ENCODE peak calls at places on chromosome 11, in nine cellular contexts. N, R, G, U, M, W, S, H and D are unnamed samples.

GRCh38 chr11:1936781-1937615 is 10.1 kb upstream of the MRPL23 start:
- DNase-seq in N (no peak), R (no peak), G (no peak), U (peak), M (peak), W (no peak), S (peak), H (no peak), D (no peak)

GRCh38 chr11:16572946-16573345 is 165.5 kb upstream of the C11orf58 start:
- DNase-seq in N (peak), R (peak), G (no peak), U (no peak), M (no peak), W (no peak), S (no peak), H (no peak), D (no peak)

GRCh38 chr11:34564406-34564805 is 50.8 kb upstream of the ELF5 start:
- DNase-seq in N (peak), R (peak), G (peak), U (no peak), M (no peak), W (peak), S (no peak), H (no peak), D (peak)

GRCh38 chr11:119375629-119376196 is 5.8 kb downstream of the USP2 start:
- DNase-seq in N (no peak), R (peak), G (no peak), U (peak), M (no peak), W (no peak), S (peak), H (peak), D (no peak)

GRCh38 chr11:121416909-121417567 is 35.1 kb upstream of the SORL1 start:
- DNase-seq in N (peak), R (peak), G (peak), U (peak), M (no peak), W (peak), S (peak), H (peak), D (peak)

GRCh38 chr11:16669799-16670415 is 68.5 kb upstream of the C11orf58 start:
- DNase-seq in N (peak), R (peak), G (peak), U (no peak), M (no peak), W (peak), S (no peak), H (peak), D (peak)

GRCh38 chr11:116578971-116579687 is 193.7 kb downstream of the BUD13 start:
- DNase-seq in N (no peak), R (no peak), G (no peak), U (no peak), M (no peak), W (no peak), S (no peak), H (peak), D (no peak)

GRCh38 chr11:73376803-73377629 is 817 bp downstream of the RELT start:
- DNase-seq in N (peak), R (peak), G (peak), U (peak), M (no peak), W (peak), S (peak), H (peak), D (peak)

GRCh38 chr11:614583-615452 is 932 bp downstream of the IRF7 start:
- DNase-seq in N (no peak), R (no peak), G (peak), U (peak), M (no peak), W (no peak), S (no peak), H (no peak), D (peak)

GRCh38 chr11:114075891-114076441 is 16.5 kb downstream of the ZBTB16 start:
- DNase-seq in N (peak), R (peak), G (peak), U (no peak), M (peak), W (peak), S (peak), H (peak), D (no peak)

GRCh38 chr11:19110290-19110689 is 6.7 kb upstream of the ZDHHC13 start:
- DNase-seq in N (no peak), R (no peak), G (no peak), U (no peak), M (no peak), W (no peak), S (no peak), H (no peak), D (no peak)
- TF ChIP-seq CTCF in N (no peak), R (no peak), G (peak), U (no peak), M (no peak), W (no peak), S (no peak), H (no peak), D (no peak)

DNA sequence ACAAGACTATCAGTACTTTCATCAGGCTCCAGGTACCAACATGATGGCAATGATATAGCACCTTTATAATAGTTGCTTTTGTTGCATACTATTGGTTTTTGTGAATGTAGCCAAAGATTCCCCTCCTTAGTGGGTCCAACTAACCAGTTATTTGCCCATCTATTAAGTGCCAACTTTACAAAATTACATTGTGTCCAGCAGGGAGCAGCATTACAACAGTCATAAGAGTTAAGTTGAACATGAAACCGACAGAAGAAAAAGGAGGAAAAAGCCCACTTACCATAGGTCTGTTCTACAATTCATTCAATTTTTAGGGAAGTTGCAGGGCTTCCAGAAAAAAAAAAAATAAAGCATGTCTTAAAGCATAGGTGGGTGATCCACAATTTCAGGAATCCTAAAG is 21.6 kb downstream of the IMMP1L start:
- DNase-seq in N (peak), R (peak), G (peak), U (no peak), M (peak), W (peak), S (no peak), H (peak), D (peak)
- TF ChIP-seq CTCF in N (peak), R (peak), G (peak), U (peak), M (no peak), W (peak), S (peak), H (peak), D (peak)

GRCh38 chr11:79196950-79197349 is 243.9 kb downstream of the TENM4 start:
- DNase-seq in N (no peak), R (no peak), G (peak), U (no peak), M (no peak), W (peak), S (no peak), H (no peak), D (peak)
- TF ChIP-seq CTCF in N (no peak), R (no peak), G (no peak), U (no peak), M (no peak), W (no peak), S (no peak), H (no peak), D (no peak)

GRCh38 chr11:112361396-112361795 is 100.7 kb upstream of the PLET1 start:
- DNase-seq in N (no peak), R (no peak), G (no peak), U (no peak), M (no peak), W (no peak), S (no peak), H (no peak), D (no peak)

GRCh38 chr11:112354364-112354763 is 93.7 kb upstream of the PLET1 start:
- DNase-seq in N (no peak), R (no peak), G (no peak), U (no peak), M (no peak), W (no peak), S (no peak), H (no peak), D (no peak)

GRCh38 chr11:112352907-112353306 is 92.2 kb upstream of the PLET1 start:
- DNase-seq in N (no peak), R (peak), G (peak), U (no peak), M (no peak), W (peak), S (no peak), H (no peak), D (peak)

GRCh38 chr11:112357488-112357887 is 96.8 kb upstream of the PLET1 start:
- DNase-seq in N (no peak), R (no peak), G (no peak), U (no peak), M (no peak), W (no peak), S (no peak), H (no peak), D (no peak)

GRCh38 chr11:112355726-112356125 is 95.1 kb upstream of the PLET1 start:
- DNase-seq in N (peak), R (peak), G (peak), U (no peak), M (peak), W (peak), S (peak), H (peak), D (peak)
- TF ChIP-seq CTCF in N (no peak), R (peak), G (peak), U (no peak), M (no peak), W (peak), S (no peak), H (peak), D (no peak)

GRCh38 chr11:14417975-14418374 is 59.0 kb upstream of the RRAS2 start:
- DNase-seq in N (no peak), R (peak), G (no peak), U (no peak), M (no peak), W (no peak), S (no peak), H (peak), D (no peak)

GRCh38 chr11:14413307-14414072 is 54.5 kb upstream of the RRAS2 start:
- DNase-seq in N (no peak), R (peak), G (no peak), U (no peak), M (peak), W (no peak), S (no peak), H (peak), D (peak)

GRCh38 chr11:14411818-14412217 is 52.8 kb upstream of the RRAS2 start:
- DNase-seq in N (no peak), R (peak), G (peak), U (no peak), M (no peak), W (peak), S (no peak), H (peak), D (peak)

GRCh38 chr11:14417186-14417585 is 58.2 kb upstream of the RRAS2 start:
- DNase-seq in N (no peak), R (peak), G (no peak), U (no peak), M (no peak), W (no peak), S (no peak), H (peak), D (no peak)

GRCh38 chr11:14414470-14415461 is 55.8 kb upstream of the RRAS2 start:
- DNase-seq in N (no peak), R (peak), G (no peak), U (no peak), M (no peak), W (peak), S (no peak), H (peak), D (no peak)
- TF ChIP-seq CTCF in N (no peak), R (no peak), G (no peak), U (no peak), M (no peak), W (peak), S (no peak), H (no peak), D (no peak)

DNA sequence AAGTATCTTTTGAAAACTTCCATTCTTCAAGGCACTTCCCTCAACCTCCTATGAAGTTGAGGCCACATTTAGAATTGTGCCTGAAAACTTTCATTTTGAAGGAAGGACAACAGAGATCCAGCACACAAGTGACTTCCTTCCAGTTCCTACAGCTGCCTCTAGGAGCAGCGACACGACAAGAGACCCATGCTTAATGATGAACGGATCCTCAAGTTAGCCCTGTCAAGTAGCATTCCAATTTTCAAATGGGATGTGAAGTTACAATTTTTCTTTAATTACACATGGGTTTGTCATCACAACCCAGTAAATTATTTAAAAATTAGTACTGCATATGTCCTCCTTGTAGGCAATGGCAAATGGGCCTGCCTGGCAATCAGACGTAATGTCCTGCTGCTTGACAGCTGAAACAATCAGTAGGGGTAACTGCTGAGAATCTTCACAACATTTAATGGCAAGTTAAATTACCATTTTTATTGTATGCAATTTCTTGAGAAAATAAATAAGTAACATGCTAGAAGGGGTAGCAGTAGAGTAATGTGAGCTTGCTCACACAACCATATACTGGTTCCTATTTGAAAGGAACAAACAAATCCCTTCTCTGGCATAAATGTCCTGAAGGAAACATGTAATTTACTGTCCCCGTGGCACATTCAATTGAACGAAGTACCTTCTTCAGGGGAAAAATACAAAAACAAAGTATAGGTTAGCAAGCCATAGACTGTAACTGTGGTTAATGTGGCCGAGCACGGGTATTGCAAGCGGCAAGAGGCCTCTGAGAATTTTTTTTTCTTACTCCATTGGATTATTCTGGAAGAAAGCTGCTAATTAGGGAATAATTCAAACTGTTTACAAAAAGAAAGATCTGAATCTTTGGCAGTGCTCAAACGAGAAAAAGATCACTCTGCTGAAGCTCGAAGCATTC is 288.3 kb downstream of the CADM1 start:
- DNase-seq in N (no peak), R (no peak), G (peak), U (no peak), M (peak), W (peak), S (no peak), H (no peak), D (peak)
- TF ChIP-seq CTCF in N (no peak), R (peak), G (peak), U (no peak), M (peak), W (peak), S (no peak), H (no peak), D (peak)

GRCh38 chr11:78961186-78961782 is 386.6 kb upstream of the NARS2 start:
- DNase-seq in N (peak), R (peak), G (peak), U (no peak), M (peak), W (peak), S (no peak), H (peak), D (peak)
- TF ChIP-seq CTCF in N (peak), R (peak), G (peak), U (peak), M (no peak), W (peak), S (no peak), H (peak), D (peak)

GRCh38 chr11:68212421-68213134 is 518 bp downstream of the KMT5B start:
- DNase-seq in N (peak), R (peak), G (peak), U (peak), M (peak), W (peak), S (peak), H (peak), D (peak)
- TF ChIP-seq CTCF in N (no peak), R (peak), G (no peak), U (no peak), M (peak), W (no peak), S (no peak), H (no peak), D (no peak)